ENCODE peak calls at places on chromosomes 13 and 19, in seven cellular contexts. M is body of pancreas, D is endothelial cell of umbilical vein, P is IMR-90, X is fibroblast of lung, Y is uterus, V is iPS DF 6.9. G is an unnamed sample. For H3K4me1 and H3K36me3, the result is how much of the 10 kb centered on the place peaks cover.

GRCh38 chr19:49869009-49869483 is 1.7 kb upstream of the PNKP start:
- DNase-seq in P (no peak), D (no peak), V (no peak), M (no peak), Y (no peak), X (no peak), G (no peak)

GRCh38 chr13:29892149-29892548 is 41.7 kb upstream of the UBL3 start:
- DNase-seq in Y (no peak), V (no peak), D (no peak), P (no peak), X (no peak), M (peak), G (no peak)

GRCh38 chr19:16328824-16329482 is 4.3 kb downstream of the KLF2 start:
- DNase-seq in Y (no peak), V (no peak), P (peak), M (no peak), D (peak), X (no peak), G (no peak)

GRCh38 chr19:50551713-50552187 is 16.5 kb downstream of the LRRC4B start:
- DNase-seq in M (no peak), X (no peak), V (no peak), D (no peak), P (no peak), Y (no peak), G (no peak)

GRCh38 chr19:46919324-46919723 is 58.5 kb downstream of the ARHGAP35 start:
- DNase-seq in V (no peak), P (peak), X (peak), D (no peak), Y (no peak), M (no peak), G (no peak)

GRCh38 chr19:18433735-18434398 is 4.1 kb downstream of the ISYNA1 start:
- DNase-seq in P (no peak), Y (no peak), X (no peak), V (no peak), D (no peak), M (no peak), G (no peak)

GRCh38 chr19:2047449-2048103 is 3.5 kb downstream of the MKNK2 start:
- DNase-seq in D (peak), V (no peak), X (no peak), P (no peak), M (peak), Y (no peak), G (peak)

GRCh38 chr13:99062593-99062992 is 84.7 kb upstream of the DOCK9 start:
- DNase-seq in P (peak), V (no peak), M (no peak), Y (peak), X (peak), D (peak), G (peak)

GRCh38 chr19:47663435-47663910 is 49.7 kb upstream of the EHD2 start:
- DNase-seq in V (no peak), M (no peak), D (no peak), P (peak), Y (no peak), X (peak), G (no peak)

GRCh38 chr13:80276371-80277289 is 64.3 kb downstream of the SPRY2 start:
- DNase-seq in X (peak), V (no peak), M (peak), P (peak), D (peak), Y (no peak), G (peak)

GRCh38 chr19:45781282-45782161 is 768 bp downstream of the DMPK start:
- DNase-seq in V (no peak), P (no peak), Y (no peak), X (no peak), D (no peak), M (peak), G (peak)

GRCh38 chr13:44044544-44045178 is 165.0 kb downstream of the LACC1 start:
- DNase-seq in X (peak), P (no peak), M (no peak), D (no peak), Y (no peak), V (no peak), G (no peak)

GRCh38 chr13:24127116-24127631 is 33.3 kb upstream of the SPATA13 start:
- DNase-seq in V (no peak), Y (no peak), X (peak), P (peak), D (no peak), M (peak), G (no peak)

GRCh38 chr13:38888309-38888708 is 102.3 kb downstream of the STOML3 start:
- DNase-seq in X (peak), P (peak), M (no peak), V (no peak), D (no peak), Y (no peak), G (no peak)

GRCh38 chr13:70386919-70387318 is 278.7 kb upstream of the KLHL1 start:
- DNase-seq in P (no peak), V (no peak), Y (no peak), M (no peak), X (no peak), D (no peak), G (no peak)

GRCh38 chr19:13401388-13401787 is 104.9 kb downstream of the CACNA1A start:
- DNase-seq in P (peak), X (peak), V (peak), M (no peak), D (peak), Y (no peak), G (peak)

GRCh38 chr19:7540761-7541480 is 5.4 kb downstream of the PNPLA6 start:
- DNase-seq in M (no peak), V (no peak), X (peak), P (peak), Y (no peak), D (peak), G (no peak)

GRCh38 chr13:71873418-71874276 is 6.6 kb upstream of the DACH1 start:
- DNase-seq in M (no peak), V (no peak), Y (no peak), X (no peak), D (no peak), P (no peak), G (no peak)

GRCh38 chr13:105442941-105443340 is 1092.5 kb downstream of the EFNB2 start:
- DNase-seq in P (peak), D (peak), Y (no peak), X (peak), M (peak), V (no peak), G (peak)

GRCh38 chr13:74904547-74904946 is 577.4 kb downstream of the TBC1D4 start:
- DNase-seq in D (no peak), M (no peak), V (no peak), X (no peak), Y (no peak), P (no peak), G (no peak)

GRCh38 chr13:21218351-21219043 is 42.0 kb downstream of the MRPL57 start:
- DNase-seq in M (no peak), Y (no peak), X (no peak), V (no peak), D (no peak), P (no peak), G (peak)

GRCh38 chr19:35721374-35721773 is 3.6 kb downstream of the KMT2B start:
- DNase-seq in M (no peak), Y (no peak), P (no peak), D (no peak), V (no peak), X (no peak), G (no peak)

GRCh38 chr19:19110410-19111137 is 27.7 kb downstream of the TMEM161A start:
- DNase-seq in X (peak), Y (no peak), M (no peak), V (no peak), P (no peak), D (peak), G (no peak)

GRCh38 chr13:98834254-98834960 is 81.9 kb upstream of the SLC15A1 start:
- DNase-seq in X (no peak), P (no peak), M (no peak), V (no peak), Y (no peak), D (no peak), G (no peak)

DNA sequence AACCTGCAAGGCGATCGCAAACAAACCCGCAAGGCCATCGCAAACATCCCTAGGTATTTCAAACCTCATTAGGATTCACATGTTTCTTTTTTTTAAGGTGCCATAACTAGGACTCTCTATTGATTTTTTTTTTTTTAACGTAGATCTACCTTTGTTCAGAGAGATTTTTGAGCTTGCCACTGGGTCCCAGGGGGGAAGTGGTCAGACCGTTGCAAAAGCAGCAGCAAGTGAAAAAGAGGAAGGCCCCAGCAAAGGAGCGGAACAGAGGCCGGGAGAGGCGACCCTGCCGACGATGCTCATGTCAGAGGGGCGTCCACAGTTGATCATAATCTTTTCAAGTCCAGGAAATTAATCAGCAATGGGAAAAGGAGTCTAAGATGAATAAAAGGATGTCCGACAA is 32.7 kb upstream of the FLT1 start:
- DNase-seq in X (no peak), Y (no peak), V (no peak), M (peak), P (no peak), D (no peak), G (no peak)
- H3K4me1 ChIP-seq in X (under half), Y (under half), V (under half), M (under half), P (under half), D (under half), G (under half)

DNA sequence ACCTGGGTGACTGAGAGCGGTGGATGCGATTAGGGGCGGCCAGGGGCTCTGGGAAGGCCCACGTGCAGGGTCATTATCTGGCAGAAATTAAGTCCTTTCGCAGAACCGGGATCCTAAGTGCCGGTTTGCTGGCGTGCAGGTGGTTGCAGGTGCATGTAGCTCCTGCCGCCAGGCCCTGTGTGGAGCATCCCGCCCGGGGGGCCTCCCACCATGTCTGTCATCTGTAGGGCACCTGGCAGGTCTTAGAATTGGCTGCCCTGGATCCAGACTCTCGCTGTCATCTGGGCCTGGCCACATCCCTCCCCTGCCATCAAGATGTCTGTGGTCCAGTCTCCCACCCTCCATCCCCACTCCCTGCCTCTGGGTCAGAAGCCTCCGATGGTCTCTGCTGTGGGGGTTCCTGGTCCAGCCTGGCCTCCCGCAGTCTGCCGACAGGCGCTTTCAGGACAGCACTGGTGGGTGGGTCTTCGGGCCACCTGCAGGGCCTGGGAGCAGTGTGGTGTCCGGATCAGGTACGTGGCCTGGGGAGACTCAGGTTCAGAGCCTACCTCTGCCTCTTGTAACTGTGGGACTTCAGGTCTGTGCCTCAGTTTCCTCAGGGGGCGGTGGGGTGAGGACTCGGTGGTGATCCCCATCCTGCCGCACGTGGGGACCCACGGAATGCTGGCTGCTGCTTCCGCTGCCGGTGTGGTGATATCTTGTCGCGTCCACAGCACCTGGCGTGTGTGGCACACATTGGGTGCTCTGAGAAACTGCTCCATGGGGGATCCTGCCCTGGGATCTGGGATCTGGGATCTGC is 5.4 kb downstream of the GNA11 start:
- DNase-seq in D (no peak), X (no peak), P (no peak), Y (no peak), M (no peak), V (no peak), G (no peak)
- H3K27ac ChIP-seq in D (no peak), X (peak), P (no peak), Y (peak), M (peak), V (no peak), G (no peak)

DNA sequence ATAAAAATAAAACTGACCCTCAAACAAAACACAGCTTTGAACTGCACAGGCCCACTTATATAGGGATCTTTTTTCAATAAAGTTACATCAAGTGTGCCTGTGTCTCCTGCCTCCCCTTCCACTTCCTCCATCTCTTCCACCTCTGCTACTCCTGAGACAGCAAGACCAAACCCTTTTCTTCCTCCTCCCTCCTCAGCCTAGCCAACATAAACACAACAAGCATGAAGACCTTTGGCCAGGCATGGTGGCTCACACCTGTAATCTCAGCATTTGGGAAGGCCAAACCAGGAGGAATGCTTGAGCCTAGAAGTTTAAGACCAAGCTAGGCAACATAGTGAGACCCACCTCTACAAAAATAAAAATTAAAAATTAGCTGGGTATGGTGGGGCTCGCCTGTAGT is 72.6 kb downstream of the ELF1 start:
- DNase-seq in Y (no peak), X (no peak), D (no peak), M (no peak), V (no peak), P (no peak), G (no peak)
- H3K36me3 ChIP-seq in Y (under half), X (under half), D (under half), M (under half), V (under half), P (under half), G (half or more)

DNA sequence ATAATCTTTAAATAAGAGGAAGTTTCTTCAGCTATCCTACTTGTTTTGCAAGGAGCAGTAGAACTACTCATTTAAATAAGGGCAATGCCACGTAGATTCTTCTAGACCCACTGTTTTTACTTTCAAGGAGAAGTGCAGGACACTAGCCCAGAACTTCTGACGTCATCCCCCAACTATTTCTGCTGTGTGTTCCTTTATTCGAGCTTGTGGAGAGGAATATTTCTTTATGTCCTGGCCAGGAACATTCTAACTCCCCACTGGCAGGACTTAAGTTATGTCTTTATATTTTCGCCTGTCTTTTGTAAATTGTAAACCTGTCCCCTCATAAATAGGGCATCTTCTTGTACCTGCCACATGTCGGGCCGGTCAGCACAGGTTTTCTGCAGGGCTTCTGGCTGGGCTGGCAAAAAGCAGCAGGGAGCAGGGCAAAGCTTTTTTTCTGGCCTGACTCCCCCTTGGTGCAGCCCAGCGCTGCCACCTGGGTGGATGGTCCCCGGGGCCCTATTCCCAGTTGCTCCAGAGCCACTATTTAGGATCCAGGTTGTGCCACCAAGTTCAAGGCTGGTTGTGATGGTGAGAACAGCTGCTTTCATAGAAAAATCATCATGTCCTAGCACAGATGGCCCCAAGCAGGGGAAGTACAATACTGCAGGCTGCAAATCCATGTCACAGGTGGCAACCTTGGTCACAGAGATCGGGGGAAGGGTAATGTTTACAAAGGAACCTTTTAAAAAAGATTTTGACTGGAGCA is 1.8 kb downstream of the MBNL2 start:
- DNase-seq in Y (peak), X (peak), P (peak), D (peak), M (peak), V (no peak), G (peak)
- H3K4me1 ChIP-seq in Y (under half), X (under half), P (under half), D (under half), M (under half), V (under half), G (under half)

GRCh38 chr13:114145256-114145655 is 12.8 kb upstream of the RASA3 start:
- DNase-seq in P (no peak), Y (no peak), M (no peak), D (no peak), X (no peak), V (no peak), G (no peak)
- H3K27ac ChIP-seq in P (no peak), Y (no peak), M (no peak), D (no peak), X (no peak), V (no peak), G (no peak)

DNA sequence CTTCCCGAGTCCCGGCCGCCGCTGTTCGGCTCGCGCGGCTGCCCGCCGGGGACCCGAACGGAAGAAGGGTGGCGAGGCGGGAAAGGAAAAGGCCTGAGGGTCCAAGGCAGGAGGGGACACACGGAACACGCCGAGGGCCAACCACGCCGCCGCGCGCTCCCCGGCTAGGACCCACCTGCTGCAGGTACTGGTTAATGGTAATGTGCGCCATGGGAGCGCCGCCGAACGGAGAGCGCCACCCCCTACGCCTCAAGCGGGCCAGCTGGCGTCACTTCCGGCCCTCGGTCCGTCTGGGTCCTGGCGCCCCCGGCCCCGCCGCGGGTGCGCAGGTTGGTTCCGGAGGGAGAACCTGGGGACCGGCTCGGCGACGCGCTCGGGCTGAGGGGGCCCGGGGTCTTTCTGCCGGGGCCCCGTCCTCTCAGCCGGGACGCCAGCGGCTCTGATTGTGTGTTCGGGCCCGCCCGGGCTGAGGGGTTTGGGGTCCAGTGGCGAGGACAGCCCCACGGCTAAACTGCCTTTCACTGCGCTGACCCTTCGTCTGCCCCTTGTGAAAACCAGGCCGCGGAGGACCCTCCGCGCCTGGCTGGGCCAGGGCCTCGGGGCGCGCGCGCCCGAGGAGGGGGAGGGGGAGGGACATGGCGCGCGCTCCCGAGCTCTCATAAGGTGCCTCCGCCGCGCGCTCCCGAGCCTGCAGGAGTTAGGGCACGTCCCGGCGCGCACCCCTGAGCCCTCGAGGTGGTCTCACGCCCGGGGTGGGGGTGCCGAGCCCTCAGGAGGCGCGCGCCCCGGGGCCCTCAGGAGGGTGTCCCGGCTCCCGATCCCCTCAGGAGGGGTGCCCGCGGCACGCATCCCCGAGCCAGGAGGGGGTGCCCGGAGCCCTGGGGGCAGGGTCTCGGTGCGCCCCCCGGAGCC is at the start of gene PCID2:
- DNase-seq in Y (peak), X (peak), P (peak), M (peak), V (peak), D (peak), G (peak)
- H3K36me3 ChIP-seq in Y (under half), X (under half), P (under half), M (under half), V (under half), D (under half), G (under half)

G was measured in SJCRH30.